ENCODE peak calls at places on chromosomes 3 and 15, in nine cellular contexts. One of them, this sample, is unnamed.

GRCh38 chr3:30913176-30913575 is 18.7 kb upstream of the GADL1 start:
- DNase-seq in AG09309: peak; percentile 57
- DNase-seq in GM06990: no peak
- DNase-seq in fibroblast of lung: no peak
- DNase-seq in kidney epithelial cell: no peak
- DNase-seq in psoas muscle: no peak
- DNase-seq in dorsolateral prefrontal cortex: no peak
- DNase-seq in heart right ventricle: no peak
- DNase-seq in fibroblast of the aortic adventitia: peak; percentile 72
- DNase-seq in this sample: no peak

GRCh38 chr3:117868766-117869165 is 1159.2 kb downstream of the TUSC7 start:
- DNase-seq in AG09309: no peak
- DNase-seq in GM06990: no peak
- DNase-seq in fibroblast of lung: peak; percentile 36
- DNase-seq in kidney epithelial cell: no peak
- DNase-seq in psoas muscle: no peak
- DNase-seq in dorsolateral prefrontal cortex: no peak
- DNase-seq in heart right ventricle: no peak
- DNase-seq in fibroblast of the aortic adventitia: no peak
- DNase-seq in this sample: no peak

GRCh38 chr3:37812497-37812896 is 49.2 kb upstream of the CTDSPL start:
- DNase-seq in AG09309: no peak
- DNase-seq in GM06990: no peak
- DNase-seq in fibroblast of lung: no peak
- DNase-seq in kidney epithelial cell: no peak
- DNase-seq in psoas muscle: no peak
- DNase-seq in dorsolateral prefrontal cortex: no peak
- DNase-seq in heart right ventricle: no peak
- DNase-seq in fibroblast of the aortic adventitia: peak; percentile 65
- DNase-seq in this sample: no peak

GRCh38 chr3:110234831-110235230 is 836.8 kb upstream of the NECTIN3 start:
- DNase-seq in AG09309: no peak
- DNase-seq in GM06990: no peak
- DNase-seq in fibroblast of lung: no peak
- DNase-seq in kidney epithelial cell: no peak
- DNase-seq in psoas muscle: no peak
- DNase-seq in dorsolateral prefrontal cortex: no peak
- DNase-seq in heart right ventricle: no peak
- DNase-seq in fibroblast of the aortic adventitia: peak; percentile 1
- DNase-seq in this sample: no peak

GRCh38 chr3:178297204-178297603 is 239.0 kb upstream of the KCNMB2 start:
- DNase-seq in AG09309: peak; percentile 37
- DNase-seq in GM06990: no peak
- DNase-seq in fibroblast of lung: no peak
- DNase-seq in kidney epithelial cell: no peak
- DNase-seq in psoas muscle: no peak
- DNase-seq in dorsolateral prefrontal cortex: no peak
- DNase-seq in heart right ventricle: peak; percentile 19
- DNase-seq in fibroblast of the aortic adventitia: peak; percentile 83
- DNase-seq in this sample: no peak

GRCh38 chr3:5245927-5246326 is 58.4 kb downstream of the EDEM1 start:
- DNase-seq in AG09309: no peak
- DNase-seq in GM06990: no peak
- DNase-seq in fibroblast of lung: no peak
- DNase-seq in kidney epithelial cell: no peak
- DNase-seq in psoas muscle: no peak
- DNase-seq in dorsolateral prefrontal cortex: no peak
- DNase-seq in heart right ventricle: no peak
- DNase-seq in fibroblast of the aortic adventitia: no peak
- DNase-seq in this sample: peak; percentile 41

GRCh38 chr15:48397841-48398240 is 66.6 kb downstream of the DUT start:
- DNase-seq in AG09309: no peak
- DNase-seq in GM06990: no peak
- DNase-seq in fibroblast of lung: no peak
- DNase-seq in kidney epithelial cell: no peak
- DNase-seq in psoas muscle: peak; percentile 52
- DNase-seq in dorsolateral prefrontal cortex: no peak
- DNase-seq in heart right ventricle: peak; percentile 35
- DNase-seq in fibroblast of the aortic adventitia: peak; percentile 58
- DNase-seq in this sample: no peak

GRCh38 chr3:191412764-191413163 is 48.2 kb upstream of the PYDC2 start:
- DNase-seq in AG09309: peak; percentile 84
- DNase-seq in GM06990: no peak
- DNase-seq in fibroblast of lung: peak; percentile 92
- DNase-seq in kidney epithelial cell: peak; percentile 64
- DNase-seq in psoas muscle: no peak
- DNase-seq in dorsolateral prefrontal cortex: no peak
- DNase-seq in heart right ventricle: no peak
- DNase-seq in fibroblast of the aortic adventitia: peak; percentile 86
- DNase-seq in this sample: no peak

GRCh38 chr3:47613723-47614122 is 35.1 kb upstream of the CSPG5 start:
- DNase-seq in AG09309: no peak
- DNase-seq in GM06990: no peak
- DNase-seq in fibroblast of lung: peak; percentile 46
- DNase-seq in kidney epithelial cell: no peak
- DNase-seq in psoas muscle: no peak
- DNase-seq in dorsolateral prefrontal cortex: no peak
- DNase-seq in heart right ventricle: no peak
- DNase-seq in fibroblast of the aortic adventitia: no peak
- DNase-seq in this sample: no peak

GRCh38 chr15:57506422-57506821 is 85.3 kb upstream of the MYZAP start:
- DNase-seq in AG09309: no peak
- DNase-seq in GM06990: no peak
- DNase-seq in fibroblast of lung: no peak
- DNase-seq in kidney epithelial cell: no peak
- DNase-seq in psoas muscle: no peak
- DNase-seq in dorsolateral prefrontal cortex: no peak
- DNase-seq in heart right ventricle: no peak
- DNase-seq in fibroblast of the aortic adventitia: no peak
- DNase-seq in this sample: no peak

GRCh38 chr3:3069723-3070122 is 40.5 kb downstream of the IL5RA start:
- DNase-seq in AG09309: no peak
- DNase-seq in GM06990: no peak
- DNase-seq in fibroblast of lung: no peak
- DNase-seq in kidney epithelial cell: no peak
- DNase-seq in psoas muscle: no peak
- DNase-seq in dorsolateral prefrontal cortex: no peak
- DNase-seq in heart right ventricle: no peak
- DNase-seq in fibroblast of the aortic adventitia: no peak
- DNase-seq in this sample: no peak

GRCh38 chr3:189786479-189787064 is 155.4 kb downstream of the TP63 start:
- DNase-seq in AG09309: no peak
- DNase-seq in GM06990: no peak
- DNase-seq in fibroblast of lung: no peak
- DNase-seq in kidney epithelial cell: no peak
- DNase-seq in psoas muscle: no peak
- DNase-seq in dorsolateral prefrontal cortex: no peak
- DNase-seq in heart right ventricle: no peak
- DNase-seq in fibroblast of the aortic adventitia: no peak
- DNase-seq in this sample: no peak
- TF ChIP-seq CTCF in AG09309: no peak
- TF ChIP-seq CTCF in GM06990: no peak
- TF ChIP-seq CTCF in fibroblast of lung: no peak
- TF ChIP-seq CTCF in kidney epithelial cell: no peak
- TF ChIP-seq CTCF in psoas muscle: no peak
- TF ChIP-seq CTCF in dorsolateral prefrontal cortex: peak; percentile 35
- TF ChIP-seq CTCF in heart right ventricle: no peak
- TF ChIP-seq CTCF in fibroblast of the aortic adventitia: no peak
- TF ChIP-seq CTCF in this sample: no peak

GRCh38 chr3:89876116-89876515 is 768.7 kb downstream of the EPHA3 start:
- DNase-seq in AG09309: no peak
- DNase-seq in GM06990: no peak
- DNase-seq in fibroblast of lung: no peak
- DNase-seq in kidney epithelial cell: no peak
- DNase-seq in psoas muscle: no peak
- DNase-seq in dorsolateral prefrontal cortex: no peak
- DNase-seq in heart right ventricle: no peak
- DNase-seq in fibroblast of the aortic adventitia: no peak
- DNase-seq in this sample: no peak

DNA sequence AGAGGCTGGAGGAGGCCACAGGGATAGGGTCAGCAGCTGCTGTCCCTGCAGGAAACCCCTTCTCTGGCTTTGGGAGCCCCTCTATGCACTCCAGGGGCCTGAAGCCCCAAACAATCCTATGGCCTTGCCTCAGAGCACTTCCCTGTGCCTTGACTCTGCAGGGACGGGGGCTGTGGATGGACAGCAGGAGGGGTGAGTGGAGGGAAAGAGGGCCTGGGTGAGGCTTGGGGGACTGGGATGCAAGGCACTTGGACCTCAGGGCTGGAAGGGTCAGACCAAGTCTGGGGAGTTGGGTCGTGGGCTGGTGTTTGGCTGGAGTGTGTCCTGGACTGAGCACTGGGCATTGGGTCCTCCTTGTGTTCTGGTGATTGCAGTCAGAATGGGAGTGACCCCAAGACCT is 769.8 kb downstream of the EPHA3 start:
- DNase-seq in AG09309: no peak
- DNase-seq in GM06990: no peak
- DNase-seq in fibroblast of lung: no peak
- DNase-seq in kidney epithelial cell: no peak
- DNase-seq in psoas muscle: no peak
- DNase-seq in dorsolateral prefrontal cortex: no peak
- DNase-seq in heart right ventricle: no peak
- DNase-seq in fibroblast of the aortic adventitia: no peak
- DNase-seq in this sample: no peak
- H3K4me3 ChIP-seq in AG09309: no peak overlapping the region
- H3K4me3 ChIP-seq in GM06990: no peak overlapping the region
- H3K4me3 ChIP-seq in fibroblast of lung: no peak overlapping the region
- H3K4me3 ChIP-seq in kidney epithelial cell: no peak overlapping the region
- H3K4me3 ChIP-seq in psoas muscle: no peak overlapping the region
- H3K4me3 ChIP-seq in dorsolateral prefrontal cortex: no peak overlapping the region
- H3K4me3 ChIP-seq in heart right ventricle: no peak overlapping the region
- H3K4me3 ChIP-seq in fibroblast of the aortic adventitia: no peak overlapping the region
- H3K4me3 ChIP-seq in this sample: no peak overlapping the region

GRCh38 chr15:84749111-84749991 is 959 bp downstream of the ZNF592 start:
- DNase-seq in AG09309: no peak
- DNase-seq in GM06990: peak; percentile 35
- DNase-seq in fibroblast of lung: peak; percentile 35
- DNase-seq in kidney epithelial cell: no peak
- DNase-seq in psoas muscle: peak; percentile 47
- DNase-seq in dorsolateral prefrontal cortex: no peak
- DNase-seq in heart right ventricle: peak; percentile 45
- DNase-seq in fibroblast of the aortic adventitia: peak; percentile 34
- DNase-seq in this sample: peak; percentile 75

GRCh38 chr15:84747423-84748273 is 744 bp upstream of the ZNF592 start:
- DNase-seq in AG09309: no peak
- DNase-seq in GM06990: peak; percentile 83
- DNase-seq in fibroblast of lung: peak; percentile 71
- DNase-seq in kidney epithelial cell: no peak
- DNase-seq in psoas muscle: peak; percentile 85
- DNase-seq in dorsolateral prefrontal cortex: peak; percentile 81
- DNase-seq in heart right ventricle: peak; percentile 72
- DNase-seq in fibroblast of the aortic adventitia: peak; percentile 60
- DNase-seq in this sample: peak; percentile 86

GRCh38 chr15:84750583-84751092 is 2.2 kb downstream of the ZNF592 start:
- DNase-seq in AG09309: no peak
- DNase-seq in GM06990: peak; percentile 32
- DNase-seq in fibroblast of lung: no peak
- DNase-seq in kidney epithelial cell: no peak
- DNase-seq in psoas muscle: no peak
- DNase-seq in dorsolateral prefrontal cortex: no peak
- DNase-seq in heart right ventricle: no peak
- DNase-seq in fibroblast of the aortic adventitia: no peak
- DNase-seq in this sample: peak; percentile 74

GRCh38 chr15:84752195-84752594 is 3.8 kb downstream of the ZNF592 start:
- DNase-seq in AG09309: no peak
- DNase-seq in GM06990: no peak
- DNase-seq in fibroblast of lung: no peak
- DNase-seq in kidney epithelial cell: no peak
- DNase-seq in psoas muscle: no peak
- DNase-seq in dorsolateral prefrontal cortex: no peak
- DNase-seq in heart right ventricle: no peak
- DNase-seq in fibroblast of the aortic adventitia: no peak
- DNase-seq in this sample: no peak

DNA sequence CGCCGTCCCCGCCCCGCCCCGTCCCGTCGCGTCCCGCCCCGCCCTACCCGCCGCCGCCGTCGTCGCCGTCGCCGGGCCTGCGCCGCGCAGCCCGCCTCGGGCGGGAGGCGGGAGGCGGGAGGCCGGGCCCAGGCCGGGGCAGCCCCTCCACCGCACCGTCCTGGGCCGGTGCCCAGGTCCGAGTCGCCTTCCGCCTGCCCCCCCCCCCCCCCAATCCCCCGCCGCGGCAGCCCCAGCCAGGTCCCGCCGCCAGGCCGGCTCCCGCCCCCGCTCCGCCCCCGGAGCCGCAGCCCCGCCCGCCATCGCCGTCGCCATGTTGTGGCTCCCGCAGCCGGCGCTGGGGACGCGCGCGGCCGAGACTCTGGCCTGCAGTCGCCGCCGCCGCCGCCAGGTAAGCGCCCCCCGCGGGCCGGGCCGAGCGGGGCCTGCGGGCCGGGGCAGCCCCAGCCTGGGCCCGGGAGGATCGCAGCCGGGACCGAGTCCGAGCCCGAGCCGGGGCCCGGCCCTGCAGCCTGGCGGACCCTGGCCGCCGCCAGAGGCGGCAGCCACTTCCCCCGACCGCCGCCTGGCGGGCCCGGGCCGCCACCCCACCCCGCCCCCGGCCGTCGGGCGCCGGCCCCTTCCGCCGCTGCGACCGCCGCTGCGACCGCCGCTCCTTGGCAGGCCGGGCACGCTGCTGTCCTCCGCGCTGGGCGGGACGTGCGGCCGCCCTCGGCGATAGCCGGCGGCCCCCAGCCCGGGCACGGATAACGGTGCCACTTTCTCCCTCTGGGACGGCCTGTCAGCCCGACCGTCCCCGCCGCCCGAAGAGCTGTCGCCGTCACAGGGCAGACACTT is at the start of gene ZNF592:
- DNase-seq in AG09309: no peak
- DNase-seq in GM06990: peak; percentile 87
- DNase-seq in fibroblast of lung: peak; percentile 70
- DNase-seq in kidney epithelial cell: no peak
- DNase-seq in psoas muscle: peak; percentile 88
- DNase-seq in dorsolateral prefrontal cortex: peak; percentile 86
- DNase-seq in heart right ventricle: peak; percentile 86
- DNase-seq in fibroblast of the aortic adventitia: peak; percentile 69
- DNase-seq in this sample: peak; percentile 91
- TF ChIP-seq CTCF in AG09309: peak; percentile 12
- TF ChIP-seq CTCF in GM06990: no peak
- TF ChIP-seq CTCF in fibroblast of lung: no peak
- TF ChIP-seq CTCF in kidney epithelial cell: no peak
- TF ChIP-seq CTCF in psoas muscle: peak; percentile 58
- TF ChIP-seq CTCF in dorsolateral prefrontal cortex: no peak
- TF ChIP-seq CTCF in heart right ventricle: peak; percentile 40
- TF ChIP-seq CTCF in fibroblast of the aortic adventitia: peak; percentile 21
- TF ChIP-seq CTCF in this sample: peak; percentile 27

GRCh38 chr3:94416768-94417167 is 353.9 kb downstream of the NSUN3 start:
- DNase-seq in AG09309: no peak
- DNase-seq in GM06990: no peak
- DNase-seq in fibroblast of lung: peak; percentile 49
- DNase-seq in kidney epithelial cell: no peak
- DNase-seq in psoas muscle: no peak
- DNase-seq in dorsolateral prefrontal cortex: no peak
- DNase-seq in heart right ventricle: no peak
- DNase-seq in fibroblast of the aortic adventitia: no peak
- DNase-seq in this sample: no peak
- H3K4me3 ChIP-seq in AG09309: no peak overlapping the region
- H3K4me3 ChIP-seq in GM06990: no peak overlapping the region
- H3K4me3 ChIP-seq in fibroblast of lung: no peak overlapping the region
- H3K4me3 ChIP-seq in kidney epithelial cell: no peak overlapping the region
- H3K4me3 ChIP-seq in psoas muscle: no peak overlapping the region
- H3K4me3 ChIP-seq in dorsolateral prefrontal cortex: no peak overlapping the region
- H3K4me3 ChIP-seq in heart right ventricle: no peak overlapping the region
- H3K4me3 ChIP-seq in fibroblast of the aortic adventitia: no peak overlapping the region
- H3K4me3 ChIP-seq in this sample: no peak overlapping the region

This sample was measured in GM12865.